ENCODE peak calls at places on chromosomes 4 and X, in six cellular contexts. S is astrocyte of the hippocampus, J is D341Med, F is amniotic epithelial cell, T is smooth muscle cell of the brain vasculature, M is KBM-7. L is an unnamed sample.

GRCh38 chr4:142236268-142236667 is 599.9 kb downstream of the IL15 start:
- DNase-seq in S (no peak), J (no peak), F (no peak), T (no peak), M (no peak), L (no peak)

GRCh38 chr4:145694929-145695328 is 15.0 kb downstream of the C4orf51 start:
- DNase-seq in S (no peak), J (no peak), F (no peak), T (no peak), M (no peak), L (no peak)

GRCh38 chrX:135737361-135738071 is 24.1 kb downstream of the CT45A1 start:
- DNase-seq in S (peak), J (no peak), F (no peak), T (no peak), M (peak), L (no peak)

GRCh38 chr4:80173387-80173786 is 23.9 kb upstream of the PRDM8 start:
- DNase-seq in S (peak), J (no peak), F (peak), T (no peak), M (peak), L (no peak)

GRCh38 chr4:139005774-139006173 is 9.8 kb upstream of the NOCT start:
- DNase-seq in S (no peak), J (no peak), F (no peak), T (no peak), M (no peak), L (no peak)

GRCh38 chr4:123952530-123953274 is 556.1 kb downstream of the SPRY1 start:
- DNase-seq in S (peak), J (no peak), F (peak), T (no peak), M (no peak), L (no peak)

GRCh38 chr4:62913065-62913464 is 1496.2 kb downstream of the TECRL start:
- DNase-seq in S (no peak), J (no peak), F (no peak), T (no peak), M (no peak), L (no peak)

GRCh38 chr4:1554876-1555265 is 129.2 kb downstream of the FAM53A start:
- DNase-seq in S (no peak), J (no peak), F (no peak), T (no peak), M (no peak), L (peak)

GRCh38 chr4:53014368-53014767 is 152.3 kb downstream of the RASL11B start:
- DNase-seq in S (no peak), J (no peak), F (no peak), T (no peak), M (no peak), L (no peak)

GRCh38 chrX:13029831-13030771 is 14.3 kb downstream of the FAM9C start:
- DNase-seq in S (peak), J (no peak), F (no peak), T (no peak), M (no peak), L (no peak)

GRCh38 chr4:158722291-158722916 is 792 bp downstream of the PPID start:
- DNase-seq in S (peak), J (peak), F (peak), T (no peak), M (peak), L (peak)